ENCODE peak calls at places on chromosomes 2 and 18, in seven cellular contexts. G, R, P, U, Y, V and S are unnamed samples.

GRCh38 chr2:69734040-69734611 is 7.8 kb upstream of the ANXA4 start:
- DNase-seq in G (no peak), V (no peak), U (no peak), R (peak), P (no peak), Y (peak), S (peak)

GRCh38 chr18:363327-364115 is 95.7 kb upstream of the THOC1 start:
- DNase-seq in P (no peak), U (no peak), R (no peak), Y (peak), V (no peak), G (peak), S (no peak)

GRCh38 chr2:60495226-60495625 is 58.2 kb downstream of the BCL11A start:
- DNase-seq in V (no peak), G (no peak), P (no peak), U (no peak), R (no peak), Y (no peak), S (no peak)

GRCh38 chr2:106232633-106233032 is 38.5 kb upstream of the UXS1 start:
- DNase-seq in R (no peak), Y (no peak), V (no peak), U (no peak), P (no peak), G (no peak), S (no peak)

GRCh38 chr18:23888880-23889279 is 125.7 kb upstream of the TTC39C start:
- DNase-seq in Y (no peak), P (no peak), G (no peak), V (no peak), R (no peak), U (peak), S (no peak)

GRCh38 chr2:174919886-174920595 is 85.1 kb downstream of the CHN1 start:
- DNase-seq in U (no peak), V (no peak), R (no peak), Y (no peak), P (no peak), G (no peak), S (no peak)

GRCh38 chr18:7870855-7871254 is 303.7 kb downstream of the PTPRM start:
- DNase-seq in G (no peak), R (no peak), Y (peak), P (no peak), V (no peak), U (no peak), S (no peak)

GRCh38 chr2:9106338-9107167 is 100.1 kb upstream of the ASAP2 start:
- DNase-seq in Y (no peak), V (no peak), R (no peak), P (no peak), G (no peak), U (no peak), S (no peak)

GRCh38 chr2:177464549-177464948 is 72.0 kb downstream of the AGPS start:
- DNase-seq in R (no peak), G (no peak), U (no peak), P (no peak), V (no peak), Y (no peak), S (no peak)

GRCh38 chr2:793236-793635 is 116.0 kb upstream of the TMEM18 start:
- DNase-seq in V (no peak), G (no peak), U (no peak), Y (no peak), P (no peak), R (no peak), S (no peak)

GRCh38 chr2:85741811-85742507 is 11.8 kb upstream of the ATOH8 start:
- DNase-seq in V (no peak), R (peak), P (no peak), Y (peak), G (peak), U (no peak), S (no peak)

GRCh38 chr2:222774941-222775340 is 85.9 kb upstream of the ACSL3 start:
- DNase-seq in U (no peak), G (no peak), P (no peak), R (no peak), V (no peak), Y (no peak), S (no peak)

GRCh38 chr18:51251625-51252024 is 54.1 kb upstream of the MEX3C start:
- DNase-seq in R (no peak), V (peak), G (no peak), U (no peak), P (peak), Y (no peak), S (no peak)

GRCh38 chr2:175039031-175039430 is 33.9 kb upstream of the CHN1 start:
- DNase-seq in R (no peak), U (no peak), P (no peak), G (no peak), Y (no peak), V (no peak), S (no peak)

GRCh38 chr2:47360937-47361336 is 42.0 kb upstream of the MSH2 start:
- DNase-seq in P (no peak), R (peak), V (no peak), Y (no peak), G (no peak), U (no peak), S (no peak)

GRCh38 chr2:101617188-101617587 is 80.3 kb upstream of the MAP4K4 start:
- DNase-seq in R (peak), P (no peak), U (no peak), Y (peak), G (peak), V (no peak), S (no peak)

GRCh38 chr2:183070942-183071844 is 7.4 kb upstream of the DUSP19 start:
- DNase-seq in R (no peak), P (no peak), G (peak), U (peak), Y (peak), V (no peak), S (no peak)

GRCh38 chr2:119338826-119339561 is 27.6 kb downstream of the C2orf76 start:
- DNase-seq in Y (no peak), R (no peak), G (no peak), U (no peak), V (peak), P (peak), S (no peak)

GRCh38 chr2:240655931-240656886 is 26.5 kb downstream of the AQP12B start:
- DNase-seq in G (no peak), R (no peak), P (no peak), U (no peak), Y (peak), V (no peak), S (no peak)

GRCh38 chr2:224444783-224445182 is 42.9 kb upstream of the FAM124B start:
- DNase-seq in Y (no peak), U (no peak), R (no peak), G (no peak), V (no peak), P (no peak), S (no peak)

GRCh38 chr18:70288171-70288850 is 534 bp upstream of the SOCS6 start:
- DNase-seq in Y (peak), U (peak), V (no peak), P (no peak), G (no peak), R (no peak), S (peak)

GRCh38 chr18:58205087-58205779 is 161.2 kb downstream of the NEDD4L start:
- DNase-seq in Y (peak), R (no peak), U (no peak), V (no peak), G (no peak), P (no peak), S (no peak)

GRCh38 chr2:100130595-100131391 is 11.6 kb downstream of the AFF3 start:
- DNase-seq in P (no peak), U (no peak), R (no peak), V (no peak), Y (no peak), G (no peak), S (no peak)

GRCh38 chr2:203730866-203731265 is 24.4 kb downstream of the CD28 start:
- DNase-seq in G (no peak), V (no peak), U (no peak), Y (no peak), R (no peak), P (no peak), S (no peak)

GRCh38 chr2:204727368-204727767 is 182.1 kb downstream of the PARD3B start:
- DNase-seq in R (no peak), Y (no peak), G (no peak), P (no peak), U (no peak), V (no peak), S (no peak)